ENCODE peak calls at places on chromosome 22, in six cellular contexts. One of them, this sample, is unnamed.

GRCh38 chr22:27879923-27880322 is 39.1 kb downstream of the PITPNB start:
- DNase-seq in GM12891: no peak
- DNase-seq in K562: peak
- DNase-seq in H1: no peak
- DNase-seq in HepG2: peak
- DNase-seq in GM12878: no peak
- DNase-seq in this sample: no peak

GRCh38 chr22:24474221-24474620 is 20.9 kb upstream of the UPB1 start:
- DNase-seq in GM12891: no peak
- DNase-seq in K562: no peak
- DNase-seq in H1: no peak
- DNase-seq in HepG2: peak
- DNase-seq in GM12878: no peak
- DNase-seq in this sample: no peak

GRCh38 chr22:45296628-45297297 is 12.0 kb downstream of the UPK3A start:
- DNase-seq in GM12891: peak
- DNase-seq in K562: no peak
- DNase-seq in H1: no peak
- DNase-seq in HepG2: no peak
- DNase-seq in GM12878: no peak
- DNase-seq in this sample: no peak

GRCh38 chr22:19527861-19528417 is 3.7 kb upstream of the CLDN5 start:
- DNase-seq in GM12891: no peak
- DNase-seq in K562: no peak
- DNase-seq in H1: no peak
- DNase-seq in HepG2: no peak
- DNase-seq in GM12878: no peak
- DNase-seq in this sample: no peak

GRCh38 chr22:45891021-45891421 is 85.9 kb downstream of the WNT7B start:
- DNase-seq in GM12891: no peak
- DNase-seq in K562: no peak
- DNase-seq in H1: no peak
- DNase-seq in HepG2: no peak
- DNase-seq in GM12878: no peak
- DNase-seq in this sample: no peak

GRCh38 chr22:19360300-19360792 is 68.8 kb upstream of the CLTCL1 start:
- DNase-seq in GM12891: no peak
- DNase-seq in K562: no peak
- DNase-seq in H1: no peak
- DNase-seq in HepG2: no peak
- DNase-seq in GM12878: no peak
- DNase-seq in this sample: no peak

GRCh38 chr22:45645150-45645525 is 26.5 kb upstream of the ATXN10 start:
- DNase-seq in GM12891: no peak
- DNase-seq in K562: no peak
- DNase-seq in H1: peak
- DNase-seq in HepG2: no peak
- DNase-seq in GM12878: no peak
- DNase-seq in this sample: no peak

GRCh38 chr22:47019012-47019790 is 256.8 kb downstream of the TBC1D22A start:
- DNase-seq in GM12891: no peak
- DNase-seq in K562: no peak
- DNase-seq in H1: no peak
- DNase-seq in HepG2: no peak
- DNase-seq in GM12878: no peak
- DNase-seq in this sample: no peak

GRCh38 chr22:47337161-47337621 is 574.7 kb downstream of the TBC1D22A start:
- DNase-seq in GM12891: no peak
- DNase-seq in K562: peak
- DNase-seq in H1: no peak
- DNase-seq in HepG2: peak
- DNase-seq in GM12878: no peak
- DNase-seq in this sample: no peak

GRCh38 chr22:19636696-19637355 is 77.5 kb upstream of the SEPTIN5 start:
- DNase-seq in GM12891: no peak
- DNase-seq in K562: no peak
- DNase-seq in H1: no peak
- DNase-seq in HepG2: no peak
- DNase-seq in GM12878: no peak
- DNase-seq in this sample: no peak

GRCh38 chr22:28909375-28909774 is 26.0 kb downstream of the ZNRF3 start:
- DNase-seq in GM12891: no peak
- DNase-seq in K562: peak
- DNase-seq in H1: no peak
- DNase-seq in HepG2: no peak
- DNase-seq in GM12878: peak
- DNase-seq in this sample: no peak

GRCh38 chr22:49574205-49574604 is 253.5 kb downstream of the BRD1 start:
- DNase-seq in GM12891: no peak
- DNase-seq in K562: no peak
- DNase-seq in H1: no peak
- DNase-seq in HepG2: no peak
- DNase-seq in GM12878: no peak
- DNase-seq in this sample: no peak

GRCh38 chr22:50206599-50206998 is 5.8 kb downstream of the SELENOO start:
- DNase-seq in GM12891: no peak
- DNase-seq in K562: peak
- DNase-seq in H1: peak
- DNase-seq in HepG2: peak
- DNase-seq in GM12878: no peak
- DNase-seq in this sample: no peak

GRCh38 chr22:42711895-42712837 is 8.5 kb downstream of the A4GALT start:
- DNase-seq in GM12891: no peak
- DNase-seq in K562: no peak
- DNase-seq in H1: no peak
- DNase-seq in HepG2: no peak
- DNase-seq in GM12878: no peak
- DNase-seq in this sample: no peak

GRCh38 chr22:46058591-46059519 is 81.9 kb upstream of the WNT7B start:
- DNase-seq in GM12891: no peak
- DNase-seq in K562: no peak
- DNase-seq in H1: no peak
- DNase-seq in HepG2: no peak
- DNase-seq in GM12878: no peak
- DNase-seq in this sample: no peak

GRCh38 chr22:24894220-24894975 is 52.1 kb downstream of the LHFPL7 start:
- DNase-seq in GM12891: no peak
- DNase-seq in K562: peak
- DNase-seq in H1: no peak
- DNase-seq in HepG2: peak
- DNase-seq in GM12878: no peak
- DNase-seq in this sample: no peak

GRCh38 chr22:46195487-46196165 is 45.3 kb downstream of the PPARA start:
- DNase-seq in GM12891: no peak
- DNase-seq in K562: no peak
- DNase-seq in H1: no peak
- DNase-seq in HepG2: no peak
- DNase-seq in GM12878: no peak
- DNase-seq in this sample: no peak

GRCh38 chr22:46812786-46813185 is 50.3 kb downstream of the TBC1D22A start:
- DNase-seq in GM12891: no peak
- DNase-seq in K562: no peak
- DNase-seq in H1: peak
- DNase-seq in HepG2: no peak
- DNase-seq in GM12878: no peak
- DNase-seq in this sample: no peak

GRCh38 chr22:44202261-44202789 is 21.6 kb downstream of the PARVG start:
- DNase-seq in GM12891: no peak
- DNase-seq in K562: no peak
- DNase-seq in H1: no peak
- DNase-seq in HepG2: no peak
- DNase-seq in GM12878: no peak
- DNase-seq in this sample: no peak

GRCh38 chr22:22687638-22688500 is 43.5 kb downstream of the GGTLC2 start:
- DNase-seq in GM12891: no peak
- DNase-seq in K562: peak
- DNase-seq in H1: no peak
- DNase-seq in HepG2: peak
- DNase-seq in GM12878: no peak
- DNase-seq in this sample: no peak

GRCh38 chr22:43109921-43110443 is 568 bp upstream of the BIK start:
- DNase-seq in GM12891: no peak
- DNase-seq in K562: no peak
- DNase-seq in H1: peak
- DNase-seq in HepG2: no peak
- DNase-seq in GM12878: no peak
- DNase-seq in this sample: no peak

GRCh38 chr22:29030618-29031235 is 30.9 kb downstream of the C22orf31 start:
- DNase-seq in GM12891: no peak
- DNase-seq in K562: peak
- DNase-seq in H1: peak
- DNase-seq in HepG2: peak
- DNase-seq in GM12878: no peak
- DNase-seq in this sample: no peak

GRCh38 chr22:48714231-48714630 is 1113.4 kb downstream of the BRD1 start:
- DNase-seq in GM12891: no peak
- DNase-seq in K562: no peak
- DNase-seq in H1: no peak
- DNase-seq in HepG2: no peak
- DNase-seq in GM12878: no peak
- DNase-seq in this sample: no peak

DNA sequence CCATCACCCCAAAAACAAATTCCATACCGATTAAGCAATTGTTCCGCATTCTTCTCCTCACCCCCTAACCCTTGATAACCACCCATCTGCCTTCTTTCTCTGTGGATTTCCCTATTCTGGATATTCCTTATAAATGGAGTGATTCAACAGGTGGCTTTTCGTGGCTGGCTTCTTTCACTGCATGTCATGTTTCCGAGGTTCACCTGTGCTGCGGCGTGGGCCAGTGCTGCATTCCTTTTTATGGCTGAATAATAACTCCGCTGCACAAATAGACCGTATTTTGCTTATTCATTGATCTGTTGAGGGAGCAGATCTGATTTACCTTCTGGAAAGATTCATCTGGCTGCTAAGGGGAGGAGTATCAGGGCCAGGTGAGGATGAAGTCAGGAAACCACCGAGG is 94.8 kb upstream of the ASPHD2 start:
- DNase-seq in GM12891: no peak
- DNase-seq in K562: no peak
- DNase-seq in H1: no peak
- DNase-seq in HepG2: no peak
- DNase-seq in GM12878: no peak
- DNase-seq in this sample: no peak
- TF ChIP-seq TAF1 in GM12891: no peak
- TF ChIP-seq TAF1 in K562: no peak
- TF ChIP-seq TAF1 in H1: no peak
- TF ChIP-seq TAF1 in HepG2: no peak
- TF ChIP-seq TAF1 in GM12878: no peak
- TF ChIP-seq TAF1 in this sample: no peak

GRCh38 chr22:31938258-31938657 is 6.1 kb upstream of the YWHAH start:
- DNase-seq in GM12891: no peak
- DNase-seq in K562: no peak
- DNase-seq in H1: no peak
- DNase-seq in HepG2: no peak
- DNase-seq in GM12878: no peak
- DNase-seq in this sample: no peak

GRCh38 chr22:31933816-31934482 is 10.4 kb upstream of the YWHAH start:
- DNase-seq in GM12891: no peak
- DNase-seq in K562: no peak
- DNase-seq in H1: no peak
- DNase-seq in HepG2: no peak
- DNase-seq in GM12878: no peak
- DNase-seq in this sample: no peak

GRCh38 chr22:31940506-31940905 is 3.8 kb upstream of the YWHAH start:
- DNase-seq in GM12891: no peak
- DNase-seq in K562: no peak
- DNase-seq in H1: no peak
- DNase-seq in HepG2: no peak
- DNase-seq in GM12878: no peak
- DNase-seq in this sample: no peak

GRCh38 chr22:31935961-31936635 is 8.2 kb upstream of the YWHAH start:
- DNase-seq in GM12891: no peak
- DNase-seq in K562: no peak
- DNase-seq in H1: no peak
- DNase-seq in HepG2: no peak
- DNase-seq in GM12878: no peak
- DNase-seq in this sample: no peak

GRCh38 chr22:31937328-31937727 is 7.0 kb upstream of the YWHAH start:
- DNase-seq in GM12891: no peak
- DNase-seq in K562: peak
- DNase-seq in H1: no peak
- DNase-seq in HepG2: no peak
- DNase-seq in GM12878: no peak
- DNase-seq in this sample: no peak
- TF ChIP-seq POLR2A in GM12891: no peak
- TF ChIP-seq POLR2A in K562: no peak
- TF ChIP-seq POLR2A in H1: no peak
- TF ChIP-seq POLR2A in HepG2: no peak
- TF ChIP-seq POLR2A in GM12878: no peak
- TF ChIP-seq POLR2A in this sample: no peak

GRCh38 chr22:33635766-33636165 is 284.5 kb downstream of the LARGE1 start:
- DNase-seq in GM12891: no peak
- DNase-seq in K562: no peak
- DNase-seq in H1: no peak
- DNase-seq in HepG2: no peak
- DNase-seq in GM12878: no peak
- DNase-seq in this sample: no peak

GRCh38 chr22:33640900-33641299 is 279.4 kb downstream of the LARGE1 start:
- DNase-seq in GM12891: no peak
- DNase-seq in K562: no peak
- DNase-seq in H1: peak
- DNase-seq in HepG2: no peak
- DNase-seq in GM12878: no peak
- DNase-seq in this sample: no peak

GRCh38 chr22:33639588-33640254 is 280.6 kb downstream of the LARGE1 start:
- DNase-seq in GM12891: no peak
- DNase-seq in K562: no peak
- DNase-seq in H1: no peak
- DNase-seq in HepG2: no peak
- DNase-seq in GM12878: no peak
- DNase-seq in this sample: no peak
- TF ChIP-seq TAF1 in GM12891: no peak
- TF ChIP-seq TAF1 in K562: no peak
- TF ChIP-seq TAF1 in H1: no peak
- TF ChIP-seq TAF1 in HepG2: no peak
- TF ChIP-seq TAF1 in GM12878: no peak
- TF ChIP-seq TAF1 in this sample: no peak

DNA sequence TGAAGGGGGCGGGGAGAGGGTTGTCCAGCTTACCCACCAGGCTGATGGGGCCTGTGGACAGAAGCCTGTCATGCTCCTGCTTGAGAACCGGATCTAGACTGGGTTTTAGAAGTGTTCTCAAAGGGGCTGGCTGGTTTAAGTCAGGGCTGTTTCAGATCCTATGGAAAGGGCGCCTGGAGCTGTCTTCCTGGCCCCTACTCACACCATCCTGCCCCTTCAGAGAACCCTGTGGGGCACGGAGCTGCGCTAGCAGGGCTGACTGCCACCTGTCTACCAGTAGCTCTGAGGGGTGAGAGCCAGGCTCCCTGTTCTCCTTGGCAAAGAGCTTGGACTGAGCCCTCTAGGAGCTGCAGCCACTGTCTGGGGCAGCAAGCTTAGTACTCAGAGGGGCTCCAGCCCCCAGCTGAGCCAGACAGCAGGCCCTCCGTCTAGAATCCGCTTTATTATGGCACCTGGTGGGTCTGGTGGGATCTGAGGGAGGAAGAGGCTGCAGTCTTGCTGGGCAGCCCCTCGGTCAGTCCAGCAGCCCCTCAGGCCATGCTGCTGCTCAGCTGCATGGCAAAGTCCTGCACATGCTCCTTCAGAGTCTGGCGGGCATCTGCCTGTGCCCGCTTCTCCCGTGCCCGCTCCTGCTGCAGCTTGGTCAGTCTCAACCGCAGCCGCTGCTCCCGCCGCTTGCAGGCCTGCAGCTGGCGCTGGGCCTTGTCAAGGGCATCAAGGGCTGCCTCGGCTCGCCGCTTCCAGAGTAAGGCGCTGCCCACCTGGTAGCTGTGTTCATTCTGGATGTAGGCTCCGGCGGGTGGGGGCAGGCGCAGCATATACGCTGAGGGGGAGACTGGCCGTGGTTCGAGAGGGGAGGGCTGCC is 2.3 kb downstream of the THAP7 start:
- DNase-seq in GM12891: no peak
- DNase-seq in K562: no peak
- DNase-seq in H1: no peak
- DNase-seq in HepG2: no peak
- DNase-seq in GM12878: no peak
- DNase-seq in this sample: no peak
- TF ChIP-seq POLR2A in GM12891: no peak
- TF ChIP-seq POLR2A in K562: no peak
- TF ChIP-seq POLR2A in H1: peak
- TF ChIP-seq POLR2A in HepG2: no peak
- TF ChIP-seq POLR2A in GM12878: no peak
- TF ChIP-seq POLR2A in this sample: no peak